ENCODE peak calls at places on chromosomes 4 and X, in four cellular contexts. A, P, R and W are unnamed samples.

GRCh38 chr4:42786350-42787070 is 106.0 kb upstream of the GRXCR1 start:
- DNase-seq in A (no peak), R (no peak), P (no peak), W (no peak)

GRCh38 chr4:108794136-108794535 is 31.3 kb upstream of the ETNPPL start:
- DNase-seq in R (no peak), P (peak), A (no peak), W (no peak)

GRCh38 chrX:44017726-44018125 is 44.5 kb upstream of the NDP start:
- DNase-seq in P (no peak), R (no peak), A (no peak), W (no peak)

GRCh38 chr4:88286897-88287296 is 2.5 kb upstream of the PPM1K start:
- DNase-seq in A (no peak), R (no peak), P (peak), W (no peak)

GRCh38 chr4:165874072-165874798 is 1.2 kb downstream of the TLL1 start:
- DNase-seq in P (no peak), R (no peak), A (no peak), W (no peak)

GRCh38 chr4:125187621-125188176 is 127.1 kb upstream of the FAT4 start:
- DNase-seq in A (peak), R (no peak), P (peak), W (no peak)

GRCh38 chrX:11264925-11265324 is 28.3 kb upstream of the AMELX start:
- DNase-seq in P (no peak), A (no peak), R (no peak), W (no peak)

GRCh38 chrX:105299286-105299685 is 78.8 kb upstream of the TEX13A start:
- DNase-seq in P (no peak), A (no peak), R (no peak), W (no peak)

GRCh38 chr4:162011039-162011438 is 152.8 kb downstream of the FSTL5 start:
- DNase-seq in R (no peak), A (no peak), P (peak), W (no peak)

GRCh38 chrX:36978886-36979285 is 29.3 kb upstream of the FAM47C start:
- DNase-seq in P (peak), A (no peak), R (no peak), W (no peak)

GRCh38 chrX:123169247-123169901 is 14.7 kb upstream of the GRIA3 start:
- DNase-seq in R (no peak), A (no peak), P (peak), W (no peak)

GRCh38 chr4:12118651-12119213 is 690.0 kb upstream of the HS3ST1 start:
- DNase-seq in P (peak), R (no peak), A (no peak), W (no peak)

GRCh38 chrX:74371823-74372222 is 49.5 kb upstream of the SLC16A2 start:
- DNase-seq in R (no peak), A (no peak), P (peak), W (no peak)

GRCh38 chr4:98446499-98447375 is 185.6 kb downstream of the RAP1GDS1 start:
- DNase-seq in A (no peak), R (no peak), P (peak), W (no peak)

GRCh38 chr4:47468686-47469365 is 5.3 kb upstream of the COMMD8 start:
- DNase-seq in A (no peak), P (peak), R (no peak), W (no peak)

GRCh38 chr4:107989537-107990386 is at the start of gene HADH:
- DNase-seq in R (peak), P (peak), A (peak), W (peak)

GRCh38 chr4:23130845-23131244 is 438.1 kb downstream of the GBA3 start:
- DNase-seq in P (no peak), A (no peak), R (no peak), W (no peak)

GRCh38 chr4:14934704-14935390 is 67.4 kb upstream of the CPEB2 start:
- DNase-seq in P (no peak), R (no peak), A (no peak), W (no peak)

GRCh38 chr4:126354784-126355183 is 1040.0 kb downstream of the FAT4 start:
- DNase-seq in R (no peak), A (no peak), P (no peak), W (no peak)

GRCh38 chrX:134670241-134670811 is 12.1 kb upstream of the PLAC1 start:
- DNase-seq in P (peak), R (no peak), A (no peak), W (no peak)

GRCh38 chr4:145956288-145956890 is 17.8 kb upstream of the ZNF827 start:
- DNase-seq in A (no peak), R (no peak), P (peak), W (no peak)

GRCh38 chrX:23312136-23312535 is 22.5 kb upstream of the PTCHD1 start:
- DNase-seq in A (no peak), R (no peak), P (no peak), W (no peak)

GRCh38 chr4:14560577-14560976 is 441.7 kb upstream of the CPEB2 start:
- DNase-seq in P (no peak), A (no peak), R (no peak), W (no peak)

GRCh38 chr4:80073362-80074008 is 456 bp upstream of the ANTXR2 start:
- DNase-seq in R (no peak), P (no peak), A (no peak), W (no peak)

GRCh38 chr4:168735735-168736134 is 238.9 kb downstream of the PALLD start:
- DNase-seq in R (no peak), P (no peak), A (no peak), W (no peak)

GRCh38 chr4:146916479-146917076 is 29.1 kb downstream of the TTC29 start:
- DNase-seq in A (peak), P (peak), R (no peak), W (no peak)

GRCh38 chrX:141632124-141632523 is 42.6 kb downstream of the SPANXA2 start:
- DNase-seq in R (no peak), P (peak), A (no peak), W (no peak)

GRCh38 chrX:24154490-24155034 is 5.0 kb downstream of the ZFX start:
- DNase-seq in P (no peak), R (no peak), A (no peak), W (no peak)

GRCh38 chrX:40402771-40403533 is 177.8 kb upstream of the ATP6AP2 start:
- DNase-seq in R (no peak), A (no peak), P (peak), W (no peak)

GRCh38 chr4:35087216-35087615 is 1157.1 kb downstream of the ARAP2 start:
- DNase-seq in R (no peak), A (no peak), P (no peak), W (no peak)

GRCh38 chrX:13377537-13377936 is 57.7 kb upstream of the ATXN3L start:
- DNase-seq in A (no peak), P (peak), R (no peak), W (no peak)

GRCh38 chr4:84956014-84956413 is 10.5 kb downstream of the WDFY3 start:
- DNase-seq in P (no peak), R (no peak), A (no peak), W (no peak)

GRCh38 chrX:15146515-15146914 is 123.4 kb downstream of the ASB9 start:
- DNase-seq in P (no peak), A (no peak), R (no peak), W (no peak)

GRCh38 chrX:71543316-71543715 is 10.4 kb downstream of the OGT start:
- DNase-seq in R (no peak), A (no peak), P (peak), W (no peak)

GRCh38 chr4:23947826-23948225 is 58.0 kb upstream of the PPARGC1A start:
- DNase-seq in R (no peak), A (no peak), P (peak), W (no peak)

GRCh38 chrX:135114392-135114791 is 5.9 kb downstream of the ETDB start:
- DNase-seq in A (no peak), R (no peak), P (no peak), W (no peak)

GRCh38 chrX:26586570-26586969 is 370.6 kb downstream of the MAGEB5 start:
- DNase-seq in R (no peak), A (no peak), P (no peak), W (no peak)

GRCh38 chr4:2671267-2671895 is 84.8 kb downstream of the TNIP2 start:
- DNase-seq in R (no peak), A (peak), P (no peak), W (no peak)

GRCh38 chr4:2672082-2672481 is 84.1 kb downstream of the TNIP2 start:
- DNase-seq in A (no peak), P (no peak), R (no peak), W (no peak)

GRCh38 chr4:2667428-2667827 is 88.7 kb downstream of the TNIP2 start:
- DNase-seq in P (no peak), R (no peak), A (no peak), W (no peak)

GRCh38 chr4:2672700-2673099 is 83.4 kb downstream of the TNIP2 start:
- DNase-seq in A (no peak), R (no peak), P (no peak), W (no peak)

DNA sequence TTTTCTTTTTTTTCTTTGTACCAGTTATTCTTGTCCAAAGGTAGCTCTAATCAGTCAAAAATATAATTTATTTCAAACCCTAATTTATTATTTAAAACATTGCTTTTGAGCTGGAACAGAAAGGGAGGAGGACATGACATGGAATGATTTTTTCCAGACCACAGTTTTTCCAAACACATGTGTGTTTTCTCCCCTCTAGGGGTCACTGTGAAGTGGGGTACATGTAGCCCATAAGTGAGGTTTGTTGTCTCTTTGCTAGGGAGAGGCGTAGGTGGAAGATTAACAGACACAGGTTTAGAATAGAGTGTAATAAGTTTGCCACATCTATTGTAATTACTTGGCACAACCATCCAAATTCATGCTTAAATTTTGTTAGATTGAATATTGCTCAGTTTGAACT is 83.0 kb downstream of the TNIP2 start:
- DNase-seq in R (no peak), A (no peak), P (no peak), W (no peak)
- TF ChIP-seq CTCF in R (no peak), A (no peak), P (peak), W (no peak)

DNA sequence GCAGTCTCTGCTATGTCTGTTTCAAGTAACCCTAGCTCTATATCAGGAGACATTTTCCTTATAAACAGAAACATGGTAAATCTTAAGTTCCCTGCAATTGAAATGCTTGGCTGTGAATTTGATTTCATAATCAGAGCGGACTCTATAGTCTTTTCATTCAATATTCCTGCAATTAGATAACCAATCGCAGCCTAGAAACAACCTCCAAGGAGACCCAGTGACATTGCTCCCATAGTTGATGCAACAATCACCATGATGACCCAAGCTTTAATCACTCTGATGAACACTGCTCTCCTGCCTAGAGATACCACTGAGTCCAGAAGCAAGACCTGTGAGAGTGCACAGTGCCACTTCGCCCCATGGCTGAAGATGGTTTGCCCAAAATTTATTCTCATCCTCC is at the start of gene CABS1:
- DNase-seq in P (no peak), A (no peak), R (no peak), W (no peak)
- TF ChIP-seq CTCF in P (no peak), A (no peak), R (no peak), W (no peak)

GRCh38 chr4:74044676-74045075 is 6.2 kb upstream of the CXCL3 start:
- DNase-seq in P (peak), R (no peak), A (no peak), W (no peak)

GRCh38 chr4:74045247-74045646 is 6.8 kb upstream of the CXCL3 start:
- DNase-seq in R (no peak), A (no peak), P (no peak), W (no peak)

GRCh38 chr4:74045772-74046171 is 7.3 kb upstream of the CXCL3 start:
- DNase-seq in R (no peak), P (no peak), A (no peak), W (no peak)

GRCh38 chr4:74041418-74041817 is 2.9 kb upstream of the CXCL3 start:
- DNase-seq in A (no peak), P (no peak), R (no peak), W (no peak)

DNA sequence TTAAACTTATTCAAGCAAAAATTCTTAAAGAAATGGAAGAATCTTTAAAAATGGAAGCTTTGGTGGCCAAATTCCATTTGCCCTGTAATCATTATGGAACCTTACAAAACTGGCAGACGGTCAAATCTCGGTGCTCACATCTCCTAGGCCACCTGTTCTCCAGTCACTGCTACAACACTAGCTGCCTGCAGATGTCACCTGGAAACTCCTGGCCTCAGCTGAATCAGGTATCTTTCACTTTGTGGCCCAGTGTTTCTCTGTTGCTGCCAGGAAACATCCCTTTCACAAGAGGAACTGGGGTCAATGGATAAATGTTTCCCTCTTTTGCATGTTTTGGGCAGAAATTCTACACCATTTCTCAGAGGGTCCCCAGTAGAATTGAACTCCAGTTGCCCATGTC is 4.2 kb upstream of the CXCL3 start:
- DNase-seq in R (no peak), A (no peak), P (no peak), W (no peak)
- TF ChIP-seq CTCF in R (no peak), A (peak), P (no peak), W (no peak)

GRCh38 chr4:8015512-8015911 is 75.9 kb upstream of the AFAP1 start:
- DNase-seq in R (no peak), A (no peak), P (no peak), W (no peak)
- TF ChIP-seq CTCF in R (peak), A (peak), P (peak), W (no peak)